ENCODE peak calls at places on chromosomes 4 and X, in six cellular contexts. E, V, S, I, O and Q are unnamed samples.
A peak's percentile ranks its signal among the peaks of the same experiment; 100 is the strongest.

GRCh38 chrX:1222511-1223252 is 10.2 kb upstream of the CRLF2 start:
- DNase-seq in O (no peak), E (no peak), S (no peak), I (no peak), V (no peak), Q (no peak)

GRCh38 chr4:102627831-102628523 is 126.8 kb downstream of the NFKB1 start:
- DNase-seq in O (no peak), I (no peak), E (peak; percentile 62), V (no peak), S (no peak), Q (no peak)

GRCh38 chrX:153600032-153600373 is 1.1 kb upstream of the CCNQ start:
- DNase-seq in I (peak; percentile 9), E (peak; percentile 13), V (no peak), O (peak; percentile 26), S (no peak), Q (peak; percentile 15)

GRCh38 chr4:185013715-185014114 is 4.6 kb upstream of the HELT start:
- DNase-seq in S (no peak), I (no peak), O (no peak), E (no peak), V (no peak), Q (no peak)

GRCh38 chrX:131262738-131263679 is 26.1 kb downstream of the IGSF1 start:
- DNase-seq in E (no peak), S (no peak), I (peak; percentile 12), O (peak; percentile 0), V (no peak), Q (peak; percentile 19)

GRCh38 chr4:44415251-44415650 is 33.4 kb downstream of the KCTD8 start:
- DNase-seq in I (no peak), V (no peak), O (no peak), E (no peak), S (no peak), Q (no peak)

GRCh38 chr4:7067147-7067522 is 729 bp downstream of the GRPEL1 start:
- DNase-seq in S (no peak), I (no peak), O (no peak), V (no peak), E (no peak), Q (no peak)

GRCh38 chr4:123298798-123299197 is 97.8 kb upstream of the SPRY1 start:
- DNase-seq in I (no peak), E (no peak), O (no peak), V (no peak), S (no peak), Q (no peak)

GRCh38 chr4:145043306-145043705 is 54.7 kb downstream of the ANAPC10 start:
- DNase-seq in E (no peak), O (no peak), V (peak; percentile 52), S (no peak), I (no peak), Q (no peak)

GRCh38 chr4:118757761-118758213 is 72.6 kb downstream of the METTL14 start:
- DNase-seq in I (no peak), E (peak; percentile 20), S (no peak), O (no peak), V (no peak), Q (no peak)

GRCh38 chr4:2489841-2490552 is 21.1 kb downstream of the RNF4 start:
- DNase-seq in O (no peak), E (no peak), V (no peak), S (no peak), I (no peak), Q (no peak)

GRCh38 chr4:128386761-128387599 is 99.4 kb upstream of the PGRMC2 start:
- DNase-seq in S (no peak), V (no peak), O (no peak), I (no peak), E (peak; percentile 90), Q (peak; percentile 69)

GRCh38 chrX:124212622-124213021 is 119.8 kb upstream of the TEX13D start:
- DNase-seq in E (no peak), I (no peak), V (no peak), O (peak; percentile 11), S (peak; percentile 61), Q (no peak)

GRCh38 chr4:156420557-156420956 is 466.9 kb upstream of the CTSO start:
- DNase-seq in E (peak; percentile 29), O (no peak), I (no peak), S (no peak), V (no peak), Q (no peak)

GRCh38 chrX:131199086-131199485 is 90.0 kb downstream of the IGSF1 start:
- DNase-seq in S (no peak), O (no peak), V (no peak), I (no peak), E (no peak), Q (no peak)

GRCh38 chr4:137664416-137664815 is 132.1 kb upstream of the PCDH18 start:
- DNase-seq in O (no peak), V (no peak), S (no peak), E (peak; percentile 44), I (no peak), Q (no peak)

GRCh38 chr4:17561195-17561909 is 15.6 kb upstream of the LAP3 start:
- DNase-seq in V (no peak), O (no peak), E (peak; percentile 82), S (no peak), I (no peak), Q (no peak)

GRCh38 chr4:112284166-112284565 is 1.5 kb downstream of the TIFA start:
- DNase-seq in S (no peak), O (peak; percentile 41), E (peak; percentile 22), I (no peak), V (no peak), Q (no peak)